ENCODE peak calls at places on chromosomes 11 and 22, in seven cellular contexts. One of them, this sample, is unnamed.

GRCh38 chr22:22375586-22376351 is 131.2 kb downstream of the VPREB1 start:
- DNase-seq in AG08395: no peak
- DNase-seq in HFFc6: no peak
- DNase-seq in lower leg skin: no peak
- DNase-seq in neural progenitor cell: no peak
- DNase-seq in GDM1: no peak
- DNase-seq in AG10803: no peak
- DNase-seq in this sample: no peak

GRCh38 chr11:21928834-21929233 is 264.1 kb upstream of the ANO5 start:
- DNase-seq in AG08395: no peak
- DNase-seq in HFFc6: no peak
- DNase-seq in lower leg skin: no peak
- DNase-seq in neural progenitor cell: no peak
- DNase-seq in GDM1: no peak
- DNase-seq in AG10803: no peak
- DNase-seq in this sample: no peak

GRCh38 chr22:17726561-17727243 is 47.6 kb downstream of the BID start:
- DNase-seq in AG08395: peak; percentile 24
- DNase-seq in HFFc6: peak; percentile 74
- DNase-seq in lower leg skin: peak; percentile 56
- DNase-seq in neural progenitor cell: no peak
- DNase-seq in GDM1: peak; percentile 54
- DNase-seq in AG10803: peak; percentile 45
- DNase-seq in this sample: no peak

GRCh38 chr11:62678770-62679696 is at the start of gene UBXN1:
- DNase-seq in AG08395: peak; percentile 91
- DNase-seq in HFFc6: peak; percentile 76
- DNase-seq in lower leg skin: peak; percentile 98
- DNase-seq in neural progenitor cell: peak; percentile 85
- DNase-seq in GDM1: peak; percentile 79
- DNase-seq in AG10803: peak; percentile 97
- DNase-seq in this sample: peak; percentile 83

GRCh38 chr11:18105802-18106574 is at the start of gene SAAL1:
- DNase-seq in AG08395: peak; percentile 89
- DNase-seq in HFFc6: peak; percentile 53
- DNase-seq in lower leg skin: peak; percentile 95
- DNase-seq in neural progenitor cell: peak; percentile 94
- DNase-seq in GDM1: peak; percentile 82
- DNase-seq in AG10803: peak; percentile 73
- DNase-seq in this sample: peak; percentile 91

GRCh38 chr11:129248618-129249017 is 56.5 kb upstream of the ARHGAP32 start:
- DNase-seq in AG08395: peak; percentile 68
- DNase-seq in HFFc6: peak; percentile 71
- DNase-seq in lower leg skin: no peak
- DNase-seq in neural progenitor cell: no peak
- DNase-seq in GDM1: no peak
- DNase-seq in AG10803: peak; percentile 66
- DNase-seq in this sample: no peak

GRCh38 chr11:123640677-123641494 is 13.5 kb downstream of the SCN3B start:
- DNase-seq in AG08395: peak; percentile 70
- DNase-seq in HFFc6: no peak
- DNase-seq in lower leg skin: no peak
- DNase-seq in neural progenitor cell: peak; percentile 71
- DNase-seq in GDM1: no peak
- DNase-seq in AG10803: peak; percentile 25
- DNase-seq in this sample: peak; percentile 43

GRCh38 chr11:130740819-130741218 is 175.5 kb downstream of the SNX19 start:
- DNase-seq in AG08395: no peak
- DNase-seq in HFFc6: peak; percentile 8
- DNase-seq in lower leg skin: no peak
- DNase-seq in neural progenitor cell: no peak
- DNase-seq in GDM1: no peak
- DNase-seq in AG10803: peak; percentile 22
- DNase-seq in this sample: no peak

GRCh38 chr11:110434952-110435779 is 5.4 kb downstream of the FDX1 start:
- DNase-seq in AG08395: no peak
- DNase-seq in HFFc6: no peak
- DNase-seq in lower leg skin: no peak
- DNase-seq in neural progenitor cell: no peak
- DNase-seq in GDM1: no peak
- DNase-seq in AG10803: no peak
- DNase-seq in this sample: peak; percentile 56

GRCh38 chr22:43750751-43751150 is 61.4 kb downstream of the EFCAB6 start:
- DNase-seq in AG08395: no peak
- DNase-seq in HFFc6: no peak
- DNase-seq in lower leg skin: no peak
- DNase-seq in neural progenitor cell: no peak
- DNase-seq in GDM1: no peak
- DNase-seq in AG10803: no peak
- DNase-seq in this sample: no peak

GRCh38 chr11:128904872-128905344 is 13.8 kb downstream of the KCNJ5 start:
- DNase-seq in AG08395: peak; percentile 36
- DNase-seq in HFFc6: no peak
- DNase-seq in lower leg skin: no peak
- DNase-seq in neural progenitor cell: peak; percentile 63
- DNase-seq in GDM1: no peak
- DNase-seq in AG10803: peak; percentile 29
- DNase-seq in this sample: peak; percentile 35

GRCh38 chr11:41398175-41398574 is 61.3 kb downstream of the LRRC4C start:
- DNase-seq in AG08395: no peak
- DNase-seq in HFFc6: no peak
- DNase-seq in lower leg skin: no peak
- DNase-seq in neural progenitor cell: no peak
- DNase-seq in GDM1: no peak
- DNase-seq in AG10803: no peak
- DNase-seq in this sample: no peak

GRCh38 chr22:29892757-29893156 is 9.8 kb downstream of the MTMR3 start:
- DNase-seq in AG08395: no peak
- DNase-seq in HFFc6: no peak
- DNase-seq in lower leg skin: no peak
- DNase-seq in neural progenitor cell: no peak
- DNase-seq in GDM1: no peak
- DNase-seq in AG10803: no peak
- DNase-seq in this sample: no peak

GRCh38 chr22:22953796-22954195 is 66.2 kb downstream of the IGLL5 start:
- DNase-seq in AG08395: no peak
- DNase-seq in HFFc6: no peak
- DNase-seq in lower leg skin: no peak
- DNase-seq in neural progenitor cell: peak; percentile 66
- DNase-seq in GDM1: no peak
- DNase-seq in AG10803: no peak
- DNase-seq in this sample: no peak

GRCh38 chr22:43945632-43946390 is 9.4 kb upstream of the SAMM50 start:
- DNase-seq in AG08395: peak; percentile 87
- DNase-seq in HFFc6: peak; percentile 61
- DNase-seq in lower leg skin: no peak
- DNase-seq in neural progenitor cell: peak; percentile 78
- DNase-seq in GDM1: peak; percentile 71
- DNase-seq in AG10803: peak; percentile 65
- DNase-seq in this sample: peak; percentile 82

GRCh38 chr11:122681070-122681469 is 25.5 kb downstream of the UBASH3B start:
- DNase-seq in AG08395: no peak
- DNase-seq in HFFc6: no peak
- DNase-seq in lower leg skin: no peak
- DNase-seq in neural progenitor cell: no peak
- DNase-seq in GDM1: no peak
- DNase-seq in AG10803: no peak
- DNase-seq in this sample: no peak

GRCh38 chr11:73506038-73506437 is 91.9 kb downstream of the FAM168A start:
- DNase-seq in AG08395: no peak
- DNase-seq in HFFc6: no peak
- DNase-seq in lower leg skin: no peak
- DNase-seq in neural progenitor cell: no peak
- DNase-seq in GDM1: no peak
- DNase-seq in AG10803: no peak
- DNase-seq in this sample: no peak

GRCh38 chr11:124893781-124894401 is 3.8 kb downstream of the ROBO4 start:
- DNase-seq in AG08395: no peak
- DNase-seq in HFFc6: no peak
- DNase-seq in lower leg skin: peak; percentile 76
- DNase-seq in neural progenitor cell: no peak
- DNase-seq in GDM1: no peak
- DNase-seq in AG10803: no peak
- DNase-seq in this sample: no peak

GRCh38 chr11:87398913-87399312 is 361.2 kb downstream of the TMEM135 start:
- DNase-seq in AG08395: peak; percentile 37
- DNase-seq in HFFc6: no peak
- DNase-seq in lower leg skin: peak; percentile 89
- DNase-seq in neural progenitor cell: no peak
- DNase-seq in GDM1: no peak
- DNase-seq in AG10803: peak; percentile 69
- DNase-seq in this sample: no peak

GRCh38 chr11:6925636-6926207 is 504 bp upstream of the ZNF215 start:
- DNase-seq in AG08395: peak; percentile 5
- DNase-seq in HFFc6: peak; percentile 19
- DNase-seq in lower leg skin: no peak
- DNase-seq in neural progenitor cell: peak; percentile 42
- DNase-seq in GDM1: no peak
- DNase-seq in AG10803: peak; percentile 8
- DNase-seq in this sample: no peak

GRCh38 chr22:22576244-22576988 is 17.4 kb upstream of the PRAME start:
- DNase-seq in AG08395: peak; percentile 71
- DNase-seq in HFFc6: peak; percentile 15
- DNase-seq in lower leg skin: no peak
- DNase-seq in neural progenitor cell: peak; percentile 81
- DNase-seq in GDM1: no peak
- DNase-seq in AG10803: peak; percentile 29
- DNase-seq in this sample: peak; percentile 81

GRCh38 chr11:102357116-102357515 is 10.1 kb downstream of the BIRC2 start:
- DNase-seq in AG08395: no peak
- DNase-seq in HFFc6: no peak
- DNase-seq in lower leg skin: no peak
- DNase-seq in neural progenitor cell: no peak
- DNase-seq in GDM1: no peak
- DNase-seq in AG10803: no peak
- DNase-seq in this sample: no peak

This sample was measured in Calu3.